ENCODE peak calls at places on chromosomes 3 and 15, in nine cellular contexts. I is CD8-positive, alpha-beta T cell; U is HepG2; B is pancreas; Z is breast epithelium; Q is lower lobe of right lung; M is IMR-90; F is sigmoid colon; T is Karpas-422. J is an unnamed sample. For H3K4me1 and H3K9me3, the result is how much of the 10 kb centered on the place peaks cover.

GRCh38 chr3:67602816-67603215 is 51.6 kb downstream of the SUCLG2 start:
- DNase-seq in Z (no peak), M (no peak), T (no peak), F (no peak), U (no peak), Q (no peak), B (no peak), I (no peak), J (no peak)

GRCh38 chr3:50572158-50572557 is 2.8 kb downstream of the HEMK1 start:
- DNase-seq in Z (peak), M (peak), T (peak), B (peak), I (peak), Q (peak), U (peak), F (peak), J (peak)

GRCh38 chr3:141308588-141309218 is 59.6 kb upstream of the ZBTB38 start:
- DNase-seq in U (peak), Q (peak), I (no peak), T (no peak), B (peak), F (no peak), M (peak), Z (no peak), J (peak)

GRCh38 chr3:40528426-40528825 is 3.7 kb downstream of the ZNF621 start:
- DNase-seq in Z (no peak), M (no peak), T (no peak), F (no peak), I (no peak), Q (no peak), U (no peak), B (no peak), J (no peak)

GRCh38 chr3:117941015-117941414 is 1093.6 kb downstream of the IGSF11 start:
- DNase-seq in B (no peak), T (no peak), U (no peak), F (no peak), I (no peak), M (no peak), Z (no peak), Q (no peak), J (no peak)

GRCh38 chr15:77118787-77119410 is 48.0 kb upstream of the TSPAN3 start:
- DNase-seq in M (peak), Z (no peak), B (no peak), F (no peak), U (peak), I (no peak), T (peak), Q (no peak), J (no peak)

GRCh38 chr15:72369964-72370363 is 5.8 kb downstream of the HEXA start:
- DNase-seq in M (no peak), I (no peak), F (no peak), Q (no peak), U (no peak), B (no peak), T (no peak), Z (no peak), J (no peak)

GRCh38 chr15:99454107-99454809 is 111.5 kb upstream of the MEF2A start:
- DNase-seq in M (no peak), F (peak), U (no peak), T (no peak), I (no peak), Q (no peak), B (no peak), Z (peak), J (no peak)

GRCh38 chr15:75508741-75509532 is 57.4 kb upstream of the SIN3A start:
- DNase-seq in U (peak), Q (no peak), M (peak), T (peak), F (no peak), B (no peak), Z (no peak), I (no peak), J (no peak)

GRCh38 chr15:36499751-36500389 is 79.6 kb upstream of the CDIN1 start:
- DNase-seq in I (no peak), B (no peak), Q (no peak), T (no peak), U (no peak), M (peak), F (no peak), Z (no peak), J (no peak)

GRCh38 chr3:111723293-111723963 is 128.3 kb upstream of the ZBED2 start:
- DNase-seq in I (no peak), Q (no peak), T (peak), Z (no peak), B (no peak), U (no peak), F (no peak), M (peak), J (no peak)

GRCh38 chr3:9000041-9000440 is 36.8 kb upstream of the RAD18 start:
- DNase-seq in U (no peak), I (no peak), T (no peak), M (no peak), Z (no peak), Q (no peak), F (no peak), B (no peak), J (no peak)

GRCh38 chr3:187968883-187969580 is 184.9 kb upstream of the LPP start:
- DNase-seq in F (no peak), T (no peak), I (no peak), U (peak), M (peak), Z (no peak), B (no peak), Q (no peak), J (no peak)

GRCh38 chr15:47908950-47909670 is 191.8 kb downstream of the SEMA6D start:
- DNase-seq in Q (no peak), T (no peak), B (no peak), I (no peak), U (no peak), F (no peak), M (no peak), Z (no peak), J (no peak)

GRCh38 chr3:57512174-57512573 is 32.0 kb downstream of the DNAH12 start:
- DNase-seq in T (no peak), B (no peak), Z (no peak), Q (no peak), F (no peak), I (no peak), M (peak), U (no peak), J (no peak)

GRCh38 chr15:95044780-95045417 is 813.5 kb downstream of the MCTP2 start:
- DNase-seq in Q (no peak), M (no peak), Z (no peak), F (no peak), T (no peak), I (no peak), U (no peak), B (no peak), J (no peak)

DNA sequence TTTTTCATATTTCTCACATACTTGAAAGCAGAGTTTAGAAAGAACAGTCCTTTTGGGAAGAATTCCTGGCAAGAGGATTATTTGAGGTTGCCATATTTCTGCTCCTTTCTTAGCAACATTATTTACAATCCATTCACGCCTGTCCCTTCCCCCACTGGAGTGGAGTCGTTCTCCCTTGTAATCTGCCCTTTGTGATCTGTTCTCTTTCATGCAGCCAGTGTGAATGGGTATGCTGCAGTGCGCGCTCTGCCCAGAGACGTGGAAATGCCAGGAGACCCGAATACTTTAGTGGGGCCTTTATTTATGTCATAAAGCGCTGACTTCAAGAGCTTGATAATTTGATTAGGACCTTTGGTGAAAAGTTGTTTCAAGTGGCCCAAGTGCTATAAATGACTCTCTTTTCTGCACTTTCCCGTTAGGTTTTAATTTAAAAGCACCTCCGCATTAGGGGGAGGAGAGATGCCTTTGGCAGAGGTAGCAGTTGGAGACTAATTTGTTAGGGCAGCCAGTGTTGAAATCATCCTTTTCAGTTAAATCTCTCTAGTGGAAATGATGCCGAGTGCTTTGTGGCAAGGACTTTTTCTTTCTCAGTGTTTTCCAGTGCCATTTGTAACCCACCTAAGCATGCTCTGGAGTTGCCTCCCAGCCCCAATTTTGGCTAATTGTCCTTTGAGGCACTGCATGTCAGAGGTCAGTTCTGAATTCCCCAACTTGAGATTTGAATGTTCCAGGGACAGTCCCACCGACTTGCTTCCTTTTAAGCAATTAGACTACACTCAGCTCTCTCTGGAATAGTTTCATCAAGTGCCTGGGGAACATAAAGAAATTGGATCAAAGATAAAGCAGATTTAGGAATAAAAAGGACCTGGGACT is 52.5 kb downstream of the PSMD6 start:
- DNase-seq in T (no peak), U (peak), Z (no peak), F (no peak), Q (no peak), I (no peak), B (no peak), M (no peak), J (no peak)
- H3K4me1 ChIP-seq in T (under half), U (half or more), Z (under half), F (half or more), Q (half or more), I (half or more), B (under half), M (under half), J (under half)

GRCh38 chr3:134722899-134723484 is 72.1 kb upstream of the EPHB1 start:
- DNase-seq in Z (no peak), U (no peak), M (no peak), T (no peak), I (no peak), Q (no peak), F (no peak), B (no peak), J (no peak)
- H3K9me3 ChIP-seq in Z (under half), U (under half), M (under half), T (under half), I (under half), Q (under half), F (under half), B (under half), J (under half)

DNA sequence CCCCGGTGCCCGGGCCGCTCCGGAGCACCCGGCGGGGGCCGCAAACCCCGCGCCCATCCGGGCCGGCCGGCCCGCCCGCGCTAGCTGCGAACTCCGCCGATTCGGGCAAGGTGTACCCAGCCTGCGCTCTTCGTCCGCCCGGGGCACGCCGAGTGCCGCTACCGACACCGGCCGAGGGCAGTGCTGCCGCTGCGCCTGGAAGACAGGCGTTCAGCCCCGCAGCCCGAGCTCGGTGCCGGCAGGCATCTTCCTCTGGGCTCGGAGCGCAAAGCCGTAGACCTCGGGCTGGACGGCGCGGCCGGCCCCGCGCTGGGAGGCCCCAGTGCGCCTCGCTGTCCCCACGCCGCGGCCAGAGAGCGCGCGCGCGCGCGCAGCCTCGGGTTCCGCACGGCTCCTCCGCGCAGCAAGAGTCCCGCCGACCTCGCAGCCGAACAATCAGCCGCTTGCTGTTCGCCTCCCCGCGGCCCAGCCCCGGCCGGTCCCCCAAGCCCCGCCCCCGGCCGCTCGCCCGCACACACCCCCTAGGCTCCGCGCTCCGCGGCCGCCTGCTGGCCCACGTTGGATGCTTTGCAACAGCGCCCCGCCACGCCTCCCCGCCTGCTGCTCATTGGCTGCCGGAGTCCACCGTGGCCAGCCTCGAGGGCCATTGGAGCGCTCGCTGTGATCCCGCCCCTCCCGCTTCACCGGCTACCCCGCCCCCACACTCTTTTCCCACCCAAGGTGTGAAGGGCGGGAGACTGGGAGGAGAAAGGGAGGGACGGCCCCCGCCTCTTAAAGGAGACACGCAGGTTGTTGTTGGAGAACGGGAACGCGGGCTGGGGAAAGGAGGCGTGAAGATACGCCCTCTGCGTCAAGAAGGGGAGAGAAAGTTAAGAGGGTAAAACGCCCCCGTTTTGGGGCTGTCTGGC is at the start of gene LRIG1:
- DNase-seq in Z (peak), T (peak), Q (peak), U (peak), B (peak), I (peak), M (peak), F (peak), J (peak)
- H3K4me1 ChIP-seq in Z (under half), T (half or more), Q (under half), U (half or more), B (under half), I (under half), M (under half), F (under half), J (under half)

GRCh38 chr3:129690406-129690805 is 83.9 kb upstream of the PLXND1 start:
- DNase-seq in M (peak), B (no peak), T (peak), Z (no peak), Q (no peak), U (peak), F (no peak), I (peak), J (no peak)

GRCh38 chr3:129694228-129694627 is 87.8 kb upstream of the PLXND1 start:
- DNase-seq in I (no peak), B (no peak), U (no peak), Z (no peak), F (no peak), Q (no peak), T (no peak), M (no peak), J (no peak)

GRCh38 chr3:129695203-129695602 is 88.7 kb upstream of the PLXND1 start:
- DNase-seq in M (peak), Q (no peak), Z (no peak), I (no peak), F (peak), T (no peak), B (no peak), U (no peak), J (no peak)

GRCh38 chr3:129690963-129691362 is 84.5 kb upstream of the PLXND1 start:
- DNase-seq in M (no peak), I (no peak), U (no peak), Z (no peak), B (no peak), T (no peak), F (no peak), Q (no peak), J (no peak)

GRCh38 chr3:129692743-129693142 is 86.3 kb upstream of the PLXND1 start:
- DNase-seq in Z (no peak), I (no peak), M (no peak), U (no peak), B (no peak), Q (no peak), T (no peak), F (no peak), J (no peak)
- H3K9me3 ChIP-seq in Z (under half), I (under half), M (under half), U (under half), B (under half), Q (under half), T (under half), F (under half), J (under half)

GRCh38 chr3:30620402-30621360 is 14.3 kb downstream of the TGFBR2 start:
- DNase-seq in U (no peak), Q (no peak), F (no peak), Z (no peak), B (no peak), I (no peak), T (no peak), M (no peak), J (no peak)
- H3K4me1 ChIP-seq in U (half or more), Q (half or more), F (half or more), Z (under half), B (under half), I (half or more), T (under half), M (under half), J (under half)